ENCODE peak calls at places on chromosomes 11 and 22, in five cellular contexts. O is HepG2, S is NT2/D1, V is H1, Z is GM12878. U is an unnamed sample.

GRCh38 chr11:67054851-67055523 is 1.7 kb upstream of the RHOD start:
- DNase-seq in O (peak), S (no peak), V (no peak), Z (no peak), U (peak)

GRCh38 chr11:129457321-129457720 is 81.7 kb downstream of the BARX2 start:
- DNase-seq in O (no peak), S (no peak), V (no peak), Z (no peak), U (no peak)

GRCh38 chr11:62004473-62004872 is 37.0 kb upstream of the FTH1 start:
- DNase-seq in O (no peak), S (no peak), V (no peak), Z (peak), U (no peak)

GRCh38 chr11:134244593-134244992 is 8.6 kb downstream of the THYN1 start:
- DNase-seq in O (peak), S (no peak), V (no peak), Z (no peak), U (peak)

GRCh38 chr11:15123849-15124248 is 9.1 kb downstream of the INSC start:
- DNase-seq in O (no peak), S (no peak), V (no peak), Z (no peak), U (no peak)

GRCh38 chr11:130006929-130007328 is 4.3 kb upstream of the PRDM10 start:
- DNase-seq in O (no peak), S (no peak), V (no peak), Z (no peak), U (no peak)

GRCh38 chr22:50399751-50400331 is 56.7 kb downstream of the PPP6R2 start:
- DNase-seq in O (peak), S (peak), V (peak), Z (no peak), U (peak)

GRCh38 chr11:1830500-1831223 is 4.1 kb upstream of the SYT8 start:
- DNase-seq in O (peak), S (no peak), V (no peak), Z (no peak), U (no peak)

GRCh38 chr11:41533761-41534160 is 74.3 kb upstream of the LRRC4C start:
- DNase-seq in O (no peak), S (no peak), V (no peak), Z (no peak), U (no peak)

GRCh38 chr11:95115597-95115996 is 26.0 kb downstream of the ENDOD1 start:
- DNase-seq in O (no peak), S (no peak), V (no peak), Z (no peak), U (no peak)

GRCh38 chr11:12224537-12224893 is 114.1 kb downstream of the MICAL2 start:
- DNase-seq in O (no peak), S (no peak), V (no peak), Z (peak), U (no peak)

GRCh38 chr11:71385091-71385490 is 63.1 kb downstream of the DHCR7 start:
- DNase-seq in O (no peak), S (no peak), V (no peak), Z (no peak), U (no peak)

GRCh38 chr11:102385053-102385976 is 38.3 kb downstream of the BIRC2 start:
- DNase-seq in O (no peak), S (no peak), V (no peak), Z (no peak), U (no peak)

GRCh38 chr11:28666632-28667031 is 558.4 kb downstream of the METTL15 start:
- DNase-seq in O (no peak), S (no peak), V (no peak), Z (no peak), U (no peak)

GRCh38 chr11:2537010-2537695 is 92.3 kb downstream of the KCNQ1 start:
- DNase-seq in O (no peak), S (no peak), V (no peak), Z (no peak), U (no peak)

GRCh38 chr11:68748061-68748460 is 3.3 kb downstream of the TESMIN start:
- DNase-seq in O (no peak), S (no peak), V (no peak), Z (no peak), U (no peak)

GRCh38 chr11:122317337-122317736 is 201.3 kb upstream of the BLID start:
- DNase-seq in O (no peak), S (no peak), V (no peak), Z (no peak), U (no peak)

GRCh38 chr22:50508897-50509296 is 873 bp downstream of the NCAPH2 start:
- DNase-seq in O (no peak), S (no peak), V (no peak), Z (no peak), U (no peak)

GRCh38 chr11:83293436-83293732 is 7.2 kb upstream of the CCDC90B start:
- DNase-seq in O (no peak), S (no peak), V (no peak), Z (no peak), U (no peak)

GRCh38 chr11:44989831-44990566 is 39.3 kb upstream of the TP53I11 start:
- DNase-seq in O (no peak), S (no peak), V (no peak), Z (no peak), U (no peak)

GRCh38 chr11:117882539-117882938 is 6.1 kb upstream of the FXYD6 start:
- DNase-seq in O (no peak), S (no peak), V (no peak), Z (no peak), U (no peak)

GRCh38 chr11:60835472-60835871 is 6.4 kb upstream of the CCDC86 start:
- DNase-seq in O (no peak), S (no peak), V (no peak), Z (no peak), U (no peak)

GRCh38 chr11:93540337-93540736 is 2.9 kb downstream of the SMCO4 start:
- DNase-seq in O (no peak), S (no peak), V (no peak), Z (no peak), U (no peak)

GRCh38 chr11:111528557-111528956 is 12.0 kb upstream of the LAYN start:
- DNase-seq in O (no peak), S (no peak), V (no peak), Z (no peak), U (no peak)

GRCh38 chr11:35485656-35486318 is 39.6 kb downstream of the PAMR1 start:
- DNase-seq in O (peak), S (peak), V (peak), Z (peak), U (peak)

GRCh38 chr11:72217856-72218745 is 1.5 kb downstream of the FOLR2 start:
- DNase-seq in O (no peak), S (no peak), V (no peak), Z (no peak), U (no peak)

GRCh38 chr11:86983071-86983488 is 27.9 kb upstream of the FZD4 start:
- DNase-seq in O (peak), S (no peak), V (no peak), Z (no peak), U (no peak)
- TF ChIP-seq SUZ12 in O (no peak), S (no peak), V (no peak), Z (no peak), U (no peak)

GRCh38 chr11:128313931-128314330 is 273.4 kb downstream of the ETS1 start:
- DNase-seq in O (no peak), S (no peak), V (no peak), Z (no peak), U (no peak)

GRCh38 chr11:128315933-128316332 is 271.4 kb downstream of the ETS1 start:
- DNase-seq in O (no peak), S (no peak), V (no peak), Z (no peak), U (no peak)

GRCh38 chr11:128316541-128317206 is 270.7 kb downstream of the ETS1 start:
- DNase-seq in O (no peak), S (no peak), V (no peak), Z (no peak), U (no peak)

GRCh38 chr11:128323381-128323780 is 264.0 kb downstream of the ETS1 start:
- DNase-seq in O (no peak), S (no peak), V (no peak), Z (no peak), U (no peak)

GRCh38 chr11:128318856-128319474 is 268.4 kb downstream of the ETS1 start:
- DNase-seq in O (no peak), S (no peak), V (no peak), Z (peak), U (no peak)
- TF ChIP-seq SUZ12 in O (no peak), S (no peak), V (no peak), Z (no peak), U (no peak)

GRCh38 chr11:115674176-115674575 is 170.0 kb upstream of the CADM1 start:
- DNase-seq in O (no peak), S (peak), V (no peak), Z (no peak), U (no peak)

GRCh38 chr11:115672999-115673411 is 168.8 kb upstream of the CADM1 start:
- DNase-seq in O (no peak), S (no peak), V (no peak), Z (no peak), U (no peak)

GRCh38 chr11:115673720-115674119 is 169.5 kb upstream of the CADM1 start:
- DNase-seq in O (no peak), S (no peak), V (no peak), Z (no peak), U (no peak)

GRCh38 chr11:115672412-115672811 is 168.2 kb upstream of the CADM1 start:
- DNase-seq in O (no peak), S (no peak), V (no peak), Z (no peak), U (no peak)

GRCh38 chr11:115670538-115671200 is 166.5 kb upstream of the CADM1 start:
- DNase-seq in O (no peak), S (no peak), V (no peak), Z (no peak), U (no peak)
- TF ChIP-seq SUZ12 in O (no peak), S (no peak), V (no peak), Z (no peak), U (no peak)

GRCh38 chr11:125079151-125079877 is 16.2 kb downstream of the SLC37A2 start:
- DNase-seq in O (no peak), S (no peak), V (no peak), Z (no peak), U (no peak)
- TF ChIP-seq SUZ12 in O (no peak), S (no peak), V (no peak), Z (no peak), U (no peak)

DNA sequence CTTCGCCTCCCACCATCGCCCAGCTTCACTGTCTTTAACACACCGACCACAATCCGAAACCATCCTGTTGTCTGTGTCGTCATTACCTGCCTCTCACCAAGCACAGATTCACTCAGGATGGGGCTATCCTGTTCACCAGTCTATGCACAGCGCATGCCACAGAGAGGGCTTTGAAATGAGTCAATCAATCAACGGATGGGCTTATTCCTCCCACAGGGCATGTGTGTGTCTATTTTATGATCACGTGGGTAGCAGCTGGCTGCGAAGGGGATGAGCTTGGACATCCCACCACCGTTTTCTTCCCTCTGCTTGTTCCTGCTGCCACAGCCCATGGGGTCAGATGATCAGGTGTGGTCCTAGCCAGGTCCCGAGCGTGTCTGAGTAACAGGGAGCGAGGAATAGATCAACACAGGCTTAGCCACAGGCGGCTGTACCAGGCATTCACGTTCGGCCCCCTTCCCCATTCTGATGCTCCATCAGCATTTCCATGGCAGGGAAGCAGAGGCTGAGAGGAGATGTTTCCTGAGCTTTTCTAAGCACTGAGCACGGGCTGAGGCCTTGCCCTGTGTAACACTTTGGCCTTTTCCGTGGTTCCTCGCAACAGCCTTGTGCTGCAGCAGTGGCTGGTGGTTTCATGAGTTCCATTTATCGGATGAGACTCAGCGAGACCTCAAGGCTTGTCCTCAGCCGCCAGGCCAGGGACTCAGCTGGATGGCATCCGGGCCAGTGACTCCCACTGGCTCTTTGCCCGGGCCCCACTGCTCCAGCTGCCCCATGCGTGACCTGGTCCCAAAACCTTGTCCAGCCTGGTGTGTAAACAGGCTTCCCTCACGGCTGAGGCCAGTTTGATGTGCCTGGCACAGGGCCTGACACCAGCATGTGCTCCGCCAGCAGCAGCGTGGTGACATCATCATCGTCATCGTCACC is 48.1 kb upstream of the FGF3 start:
- DNase-seq in O (no peak), S (no peak), V (no peak), Z (no peak), U (no peak)
- TF ChIP-seq SUZ12 in O (no peak), S (no peak), V (no peak), Z (no peak), U (no peak)

GRCh38 chr11:73530109-73530508 is 67.8 kb downstream of the FAM168A start:
- DNase-seq in O (no peak), S (no peak), V (peak), Z (no peak), U (peak)
- TF ChIP-seq SUZ12 in O (no peak), S (no peak), V (no peak), Z (no peak), U (no peak)

DNA sequence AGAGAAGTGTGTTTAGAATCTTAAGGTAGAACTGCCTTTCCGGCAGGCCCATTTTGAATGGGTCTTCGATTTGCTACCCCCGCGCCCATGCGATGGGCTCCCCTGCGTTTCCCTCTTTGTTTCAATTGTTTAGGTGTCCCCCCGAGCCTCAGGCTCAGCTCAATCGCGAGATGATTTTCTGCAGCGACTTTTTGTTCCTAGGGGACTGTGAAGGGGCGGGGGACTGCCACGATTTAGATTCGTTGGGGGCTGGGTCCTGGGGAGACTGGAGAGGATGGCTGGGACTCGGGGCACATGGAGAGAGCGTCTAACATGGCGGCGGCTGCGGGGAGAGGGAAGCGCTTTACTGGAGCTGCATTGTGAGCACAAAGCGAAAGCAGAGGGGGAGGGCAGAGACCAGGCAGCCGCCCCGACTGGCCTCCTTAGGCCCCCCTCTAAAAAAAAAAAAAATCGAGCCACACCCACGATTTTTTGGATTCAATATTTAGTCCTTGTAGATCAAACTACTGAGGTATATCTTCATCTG is 1.7 kb downstream of the CAPRIN1 start:
- DNase-seq in O (peak), S (no peak), V (no peak), Z (no peak), U (peak)
- TF ChIP-seq SUZ12 in O (no peak), S (no peak), V (no peak), Z (no peak), U (no peak)